ENCODE peak calls at places on chromosome 4, in nine cellular contexts. S is AG09319; K is HAP-1; B is activated T-cell treated with anti-CD3 and anti-CD28 coated beads for 48 hours; C is WTC11; N is kidney; P is cardiac muscle cell; E is stimulated activated CD4-positive, alpha-beta T cell treated with anti-CD3 and anti-CD28 coated beads, Interleukin-15, amount 100 ng/mL, for 48 hours; L is T-helper 9 cell. G is an unnamed sample.

GRCh38 chr4:80237992-80238391 is 28.5 kb upstream of the FGF5 start:
- DNase-seq in S (peak), K (no peak), B (no peak), C (no peak), N (no peak), P (no peak), E (no peak), L (no peak), G (no peak)

GRCh38 chr4:25925486-25926201 is 11.6 kb downstream of the SMIM20 start:
- DNase-seq in S (no peak), K (peak), B (peak), C (peak), N (no peak), P (peak), E (no peak), L (no peak), G (no peak)

GRCh38 chr4:122712782-122713181 is 19.7 kb upstream of the BBS12 start:
- DNase-seq in S (no peak), K (no peak), B (no peak), C (no peak), N (no peak), P (no peak), E (no peak), L (no peak), G (no peak)

GRCh38 chr4:145069361-145069760 is 28.6 kb downstream of the ANAPC10 start:
- DNase-seq in S (no peak), K (no peak), B (no peak), C (no peak), N (no peak), P (no peak), E (no peak), L (no peak), G (no peak)

GRCh38 chr4:113276448-113277158 is 227.2 kb downstream of the ANK2 start:
- DNase-seq in S (no peak), K (no peak), B (no peak), C (no peak), N (no peak), P (no peak), E (no peak), L (no peak), G (no peak)

GRCh38 chr4:74654230-74654681 is 140.1 kb downstream of the BTC start:
- DNase-seq in S (no peak), K (no peak), B (no peak), C (no peak), N (no peak), P (no peak), E (no peak), L (no peak), G (no peak)

GRCh38 chr4:89303177-89303576 is 4.4 kb downstream of the GPRIN3 start:
- DNase-seq in S (no peak), K (no peak), B (no peak), C (no peak), N (peak), P (no peak), E (no peak), L (no peak), G (no peak)

GRCh38 chr4:151688003-151688784 is 72.6 kb downstream of the GATB start:
- DNase-seq in S (no peak), K (no peak), B (no peak), C (peak), N (no peak), P (peak), E (no peak), L (no peak), G (no peak)

GRCh38 chr4:55321707-55322264 is 24.3 kb upstream of the SRD5A3 start:
- DNase-seq in S (peak), K (peak), B (peak), C (peak), N (no peak), P (peak), E (peak), L (peak), G (no peak)

GRCh38 chr4:61427818-61428495 is 227.8 kb downstream of the ADGRL3 start:
- DNase-seq in S (no peak), K (no peak), B (no peak), C (no peak), N (no peak), P (no peak), E (no peak), L (no peak), G (no peak)

GRCh38 chr4:173917255-173917960 is 366.1 kb downstream of the FBXO8 start:
- DNase-seq in S (no peak), K (no peak), B (no peak), C (no peak), N (no peak), P (no peak), E (no peak), L (no peak), G (no peak)

GRCh38 chr4:145195167-145195952 is 15.0 kb upstream of the OTUD4 start:
- DNase-seq in S (no peak), K (no peak), B (no peak), C (no peak), N (no peak), P (no peak), E (no peak), L (no peak), G (no peak)

GRCh38 chr4:41057456-41057855 is 156.9 kb downstream of the APBB2 start:
- DNase-seq in S (peak), K (no peak), B (no peak), C (no peak), N (no peak), P (no peak), E (no peak), L (no peak), G (no peak)

GRCh38 chr4:4780634-4781287 is 78.7 kb upstream of the MSX1 start:
- DNase-seq in S (peak), K (no peak), B (no peak), C (no peak), N (no peak), P (no peak), E (no peak), L (no peak), G (no peak)

GRCh38 chr4:104128031-104128849 is 366.5 kb downstream of the CXXC4 start:
- DNase-seq in S (no peak), K (no peak), B (no peak), C (no peak), N (no peak), P (no peak), E (no peak), L (no peak), G (no peak)

GRCh38 chr4:70725633-70726032 is 3.9 kb downstream of the RUFY3 start:
- DNase-seq in S (no peak), K (no peak), B (no peak), C (no peak), N (no peak), P (no peak), E (no peak), L (no peak), G (no peak)

GRCh38 chr4:140158234-140159030 is 4.4 kb upstream of the MAML3 start:
- DNase-seq in S (no peak), K (no peak), B (no peak), C (no peak), N (no peak), P (no peak), E (no peak), L (no peak), G (no peak)

GRCh38 chr4:81084624-81085023 is 54.1 kb downstream of the BMP3 start:
- DNase-seq in S (no peak), K (no peak), B (no peak), C (no peak), N (no peak), P (no peak), E (no peak), L (no peak), G (no peak)

GRCh38 chr4:7362862-7363430 is 71.8 kb downstream of the PSAPL1 start:
- DNase-seq in S (no peak), K (no peak), B (no peak), C (no peak), N (no peak), P (no peak), E (no peak), L (no peak), G (no peak)

GRCh38 chr4:173231916-173232315 is 63.3 kb downstream of the GALNT7 start:
- DNase-seq in S (no peak), K (no peak), B (no peak), C (no peak), N (no peak), P (no peak), E (no peak), L (no peak), G (no peak)

GRCh38 chr4:5033266-5033945 is 14.1 kb upstream of the CYTL1 start:
- DNase-seq in S (no peak), K (no peak), B (no peak), C (no peak), N (no peak), P (no peak), E (no peak), L (no peak), G (peak)

GRCh38 chr4:52425751-52426326 is 233.3 kb downstream of the USP46 start:
- DNase-seq in S (no peak), K (no peak), B (no peak), C (no peak), N (no peak), P (no peak), E (no peak), L (no peak), G (no peak)

GRCh38 chr4:108219998-108220397 is 51.3 kb upstream of the LEF1 start:
- DNase-seq in S (no peak), K (no peak), B (no peak), C (no peak), N (no peak), P (no peak), E (no peak), L (no peak), G (no peak)

GRCh38 chr4:2832309-2832980 is 11.2 kb upstream of the ADD1 start:
- DNase-seq in S (no peak), K (peak), B (no peak), C (no peak), N (no peak), P (no peak), E (no peak), L (no peak), G (no peak)

GRCh38 chr4:140238353-140239041 is 84.5 kb upstream of the MAML3 start:
- DNase-seq in S (peak), K (peak), B (no peak), C (peak), N (peak), P (peak), E (no peak), L (no peak), G (peak)

GRCh38 chr4:123659759-123660158 is 263.2 kb downstream of the SPRY1 start:
- DNase-seq in S (no peak), K (no peak), B (no peak), C (no peak), N (no peak), P (peak), E (no peak), L (no peak), G (no peak)

GRCh38 chr4:8874003-8874895 is 2.6 kb upstream of the HMX1 start:
- DNase-seq in S (no peak), K (no peak), B (no peak), C (no peak), N (no peak), P (no peak), E (no peak), L (no peak), G (no peak)

GRCh38 chr4:123741906-123742305 is 345.3 kb downstream of the SPRY1 start:
- DNase-seq in S (no peak), K (no peak), B (no peak), C (no peak), N (no peak), P (no peak), E (no peak), L (no peak), G (no peak)

GRCh38 chr4:139975830-139976272 is 178.1 kb downstream of the MAML3 start:
- DNase-seq in S (no peak), K (no peak), B (no peak), C (no peak), N (no peak), P (no peak), E (no peak), L (no peak), G (no peak)

GRCh38 chr4:183469327-183469726 is 24.9 kb downstream of the CDKN2AIP start:
- DNase-seq in S (no peak), K (no peak), B (no peak), C (no peak), N (no peak), P (no peak), E (no peak), L (no peak), G (no peak)

GRCh38 chr4:41212221-41213203 is 1.8 kb downstream of the APBB2 start:
- DNase-seq in S (peak), K (peak), B (no peak), C (peak), N (no peak), P (peak), E (no peak), L (no peak), G (peak)

G was measured in substantia nigra.